ENCODE peak calls at places on chromosomes 6 and 20, in ten cellular contexts. Z, I, J, T, G, W, K, L, D and O are unnamed samples.

GRCh38 chr20:25000268-25000801 is 7.8 kb upstream of the APMAP start:
- DNase-seq in W (peak), Z (no peak), K (no peak), J (no peak), T (no peak), I (peak), G (peak), D (no peak), L (no peak), O (peak)

GRCh38 chr6:37142047-37142614 is 27.8 kb upstream of the PIM1 start:
- DNase-seq in J (no peak), Z (no peak), L (no peak), K (no peak), D (no peak), G (no peak), I (no peak), T (no peak), W (no peak), O (no peak)

GRCh38 chr6:128554302-128554701 is 33.9 kb upstream of the PTPRK start:
- DNase-seq in I (no peak), J (no peak), Z (no peak), W (no peak), L (peak), G (no peak), D (no peak), T (no peak), K (no peak), O (no peak)

GRCh38 chr20:43554369-43554768 is 4.5 kb upstream of the SGK2 start:
- DNase-seq in D (no peak), J (no peak), G (no peak), L (no peak), T (no peak), Z (no peak), K (no peak), I (no peak), W (no peak), O (no peak)

GRCh38 chr6:159090530-159091306 is 45.9 kb upstream of the TAGAP start:
- DNase-seq in D (no peak), J (no peak), T (no peak), G (no peak), I (no peak), L (no peak), Z (no peak), W (no peak), K (no peak), O (no peak)

GRCh38 chr6:111129003-111129402 is 41.7 kb downstream of the SLC16A10 start:
- DNase-seq in G (peak), Z (no peak), J (no peak), I (no peak), W (peak), T (no peak), K (no peak), D (no peak), L (no peak), O (no peak)

GRCh38 chr20:23881371-23881770 is 1.8 kb upstream of the CST5 start:
- DNase-seq in W (no peak), D (no peak), J (no peak), I (no peak), T (no peak), K (no peak), L (no peak), G (no peak), Z (no peak), O (no peak)

GRCh38 chr6:42025066-42025789 is 25.1 kb upstream of the TAF8 start:
- DNase-seq in D (no peak), K (peak), I (no peak), L (no peak), G (no peak), J (no peak), W (no peak), T (no peak), Z (no peak), O (no peak)

GRCh38 chr20:20095114-20095872 is 43.0 kb downstream of the CFAP61 start:
- DNase-seq in I (no peak), W (no peak), J (no peak), L (no peak), K (no peak), T (no peak), Z (no peak), G (no peak), D (no peak), O (no peak)

GRCh38 chr6:156396068-156396771 is 381.0 kb upstream of the ARID1B start:
- DNase-seq in K (no peak), G (no peak), W (no peak), T (no peak), D (no peak), Z (no peak), I (no peak), L (no peak), J (peak), O (no peak)

GRCh38 chr20:33981347-33981746 is 12.4 kb upstream of the RALY start:
- DNase-seq in I (no peak), Z (no peak), J (no peak), W (no peak), K (no peak), T (no peak), L (no peak), G (no peak), D (no peak), O (no peak)

GRCh38 chr6:25138024-25138696 is 141.0 kb upstream of the CARMIL1 start:
- DNase-seq in K (peak), T (no peak), L (no peak), G (peak), Z (no peak), W (peak), I (no peak), J (peak), D (peak), O (peak)

GRCh38 chr6:40735126-40735920 is 148.2 kb upstream of the LRFN2 start:
- DNase-seq in D (no peak), W (no peak), K (no peak), Z (no peak), L (no peak), I (no peak), T (no peak), G (no peak), J (no peak), O (no peak)

GRCh38 chr6:15434263-15434662 is 188.4 kb downstream of the JARID2 start:
- DNase-seq in Z (no peak), K (no peak), I (no peak), T (no peak), D (no peak), L (no peak), G (no peak), W (no peak), J (no peak), O (no peak)

GRCh38 chr6:100449239-100449691 is 15.5 kb downstream of the SIM1 start:
- DNase-seq in D (no peak), G (no peak), I (no peak), Z (no peak), J (no peak), T (no peak), L (no peak), K (no peak), W (no peak), O (no peak)

GRCh38 chr6:30670760-30671527 is 1.9 kb downstream of the DHX16 start:
- DNase-seq in L (no peak), W (no peak), I (no peak), D (no peak), G (no peak), T (no peak), Z (peak), K (no peak), J (no peak), O (no peak)

GRCh38 chr20:63782051-63782471 is 42.5 kb downstream of the SLC2A4RG start:
- DNase-seq in W (no peak), I (no peak), K (no peak), J (peak), T (no peak), G (no peak), Z (no peak), D (peak), L (peak), O (no peak)

GRCh38 chr20:829531-829930 is 4.0 kb upstream of the FAM110A start:
- DNase-seq in Z (no peak), T (no peak), D (no peak), L (no peak), W (no peak), G (no peak), K (no peak), I (no peak), J (no peak), O (no peak)

GRCh38 chr6:30726506-30727413 is 6.6 kb downstream of the TUBB start:
- DNase-seq in T (no peak), D (no peak), K (no peak), Z (no peak), L (no peak), I (no peak), J (no peak), W (no peak), G (no peak), O (no peak)

GRCh38 chr20:63553933-63554290 is at the start of gene FNDC11:
- DNase-seq in K (no peak), J (peak), I (no peak), D (peak), W (no peak), Z (peak), L (no peak), T (peak), G (no peak), O (no peak)

GRCh38 chr6:71489736-71490135 is 201.1 kb downstream of the OGFRL1 start:
- DNase-seq in K (no peak), D (no peak), L (peak), J (no peak), Z (no peak), G (no peak), I (no peak), W (no peak), T (peak), O (peak)

GRCh38 chr6:166623318-166623717 is 3.7 kb downstream of the RPS6KA2 start:
- DNase-seq in J (no peak), D (no peak), Z (no peak), L (no peak), G (no peak), T (no peak), K (no peak), W (no peak), I (no peak), O (peak)

GRCh38 chr6:99289701-99290100 is 59.8 kb downstream of the FAXC start:
- DNase-seq in L (no peak), J (no peak), G (no peak), Z (no peak), D (no peak), K (no peak), W (no peak), I (no peak), T (no peak), O (no peak)

GRCh38 chr6:36985963-36986703 is at the start of gene MTCH1:
- DNase-seq in T (peak), L (peak), J (peak), I (peak), K (peak), W (peak), D (peak), G (peak), Z (peak), O (peak)

GRCh38 chr6:100665041-100665380 is 200.3 kb upstream of the SIM1 start:
- DNase-seq in Z (no peak), I (no peak), D (no peak), J (peak), K (no peak), L (no peak), T (no peak), G (no peak), W (no peak), O (no peak)

GRCh38 chr6:162151050-162151658 is 576.4 kb downstream of the PRKN start:
- DNase-seq in L (no peak), G (no peak), K (no peak), I (no peak), J (no peak), D (no peak), Z (no peak), W (no peak), T (no peak), O (no peak)

GRCh38 chr20:44326391-44327159 is 10.3 kb upstream of the R3HDML start:
- DNase-seq in W (no peak), D (no peak), T (peak), J (peak), K (no peak), G (no peak), I (no peak), Z (peak), L (no peak), O (peak)

GRCh38 chr6:159979136-159979874 is 10.4 kb downstream of the IGF2R start:
- DNase-seq in L (no peak), W (no peak), K (no peak), J (peak), T (no peak), G (no peak), D (peak), I (no peak), Z (no peak), O (peak)

GRCh38 chr6:112337209-112337638 is 9.9 kb upstream of the RFPL4B start:
- DNase-seq in G (peak), Z (peak), D (no peak), T (peak), K (no peak), L (peak), I (no peak), W (peak), J (no peak), O (peak)

GRCh38 chr20:33299111-33299603 is 16.1 kb downstream of the BPIFB1 start:
- DNase-seq in T (peak), L (peak), W (peak), G (peak), K (peak), J (peak), D (peak), I (peak), Z (peak), O (peak)

GRCh38 chr6:87346700-87347099 is 2.1 kb downstream of the C6orf163 start:
- DNase-seq in G (no peak), I (no peak), D (no peak), J (no peak), T (no peak), L (no peak), Z (no peak), W (no peak), K (no peak), O (no peak)

GRCh38 chr6:43965628-43966373 is 161.5 kb downstream of the MRPL14 start:
- DNase-seq in T (no peak), K (no peak), W (peak), J (no peak), D (peak), L (no peak), Z (no peak), I (no peak), G (no peak), O (no peak)

DNA sequence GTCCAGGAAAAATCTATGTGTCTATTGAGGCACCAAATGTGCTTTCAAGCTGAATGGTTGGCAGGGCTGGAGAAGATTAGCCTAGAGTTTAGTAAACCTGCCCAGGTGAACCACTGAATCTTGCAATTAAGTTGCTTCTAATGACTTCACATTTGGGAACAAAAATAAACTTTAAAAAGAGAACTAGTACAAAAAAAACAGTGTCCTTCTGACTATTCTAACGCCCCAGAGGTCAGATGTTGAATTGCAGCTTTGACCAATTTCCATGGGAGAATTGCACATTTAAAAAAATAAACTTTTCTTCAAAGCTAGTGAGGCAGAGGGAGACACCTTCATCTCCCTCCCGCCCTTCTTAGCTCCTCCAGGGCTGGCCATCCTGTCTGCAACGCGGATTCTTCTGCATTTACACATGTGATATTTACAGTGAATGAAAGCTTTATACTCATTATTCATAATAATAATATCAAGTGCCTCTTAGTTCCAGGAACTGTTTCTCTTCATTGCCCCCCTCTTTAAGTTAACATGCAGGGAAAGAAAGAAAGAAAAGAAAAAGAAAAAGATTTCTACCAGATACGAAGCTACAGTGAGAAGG is 270.2 kb downstream of the SMOC2 start:
- DNase-seq in W (no peak), T (no peak), Z (no peak), G (no peak), L (no peak), D (no peak), J (no peak), K (no peak), I (no peak), O (no peak)
- TF ChIP-seq CTCF in W (peak), T (peak), Z (peak), G (no peak), L (peak), D (peak), J (no peak), K (no peak), I (peak), O (peak)

GRCh38 chr6:17086469-17086868 is 15.4 kb upstream of the STMND1 start:
- DNase-seq in J (peak), K (peak), I (peak), L (peak), T (peak), W (peak), Z (peak), D (no peak), G (no peak), O (peak)
- TF ChIP-seq CTCF in J (peak), K (peak), I (peak), L (peak), T (peak), W (peak), Z (peak), D (peak), G (no peak), O (peak)

DNA sequence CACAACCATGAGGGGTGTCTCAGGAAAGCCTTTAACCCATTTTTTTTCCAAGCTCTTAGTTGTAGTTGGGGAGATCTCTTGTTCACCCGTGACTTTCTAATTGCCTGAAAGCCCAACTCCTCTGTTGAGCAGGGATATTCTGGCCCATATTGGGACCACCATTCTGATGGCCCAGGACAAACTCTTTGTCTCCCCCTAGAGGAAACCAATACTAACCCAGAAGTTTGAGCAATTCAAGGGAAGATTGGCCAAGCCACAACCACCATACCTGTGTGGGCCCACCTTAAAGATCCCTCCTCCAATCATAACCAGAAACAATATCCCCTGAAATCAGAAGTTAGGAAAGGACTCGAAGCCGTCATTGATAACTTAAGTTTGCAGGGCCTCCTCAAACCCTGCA is 132.6 kb downstream of the THBS2 start:
- DNase-seq in T (no peak), W (no peak), D (no peak), I (no peak), G (no peak), L (no peak), K (no peak), Z (no peak), J (no peak), O (no peak)
- TF ChIP-seq CTCF in T (no peak), W (no peak), D (peak), I (no peak), G (no peak), L (peak), K (no peak), Z (no peak), J (no peak), O (no peak)

GRCh38 chr20:41889125-41889870 is 271.1 kb upstream of the CHD6 start:
- DNase-seq in I (no peak), L (peak), W (no peak), T (peak), K (no peak), G (no peak), Z (no peak), J (peak), D (peak), O (peak)
- TF ChIP-seq CTCF in I (no peak), L (peak), W (no peak), T (no peak), K (no peak), G (no peak), Z (no peak), J (no peak), D (peak), O (peak)